ENCODE peak calls at places on chromosomes 4 and X, in six cellular contexts. U is choroid plexus epithelial cell; Q is CD8-positive, alpha-beta T cell; Y is Caco-2; L is WERI-Rb-1; G is A673. S is an unnamed sample.

GRCh38 chr4:147198411-147199051 is 252.9 kb upstream of the TTC29 start:
- DNase-seq in U (peak), Q (no peak), Y (no peak), L (no peak), G (no peak), S (peak)

GRCh38 chr4:185999207-185999606 is 69.7 kb upstream of the TLR3 start:
- DNase-seq in U (peak), Q (no peak), Y (no peak), L (no peak), G (no peak), S (no peak)

GRCh38 chrX:52995135-52995973 is 37.0 kb upstream of the FAM156A start:
- DNase-seq in U (peak), Q (peak), Y (peak), L (peak), G (peak), S (peak)

GRCh38 chr4:26992657-26993361 is 132.2 kb downstream of the STIM2 start:
- DNase-seq in U (peak), Q (no peak), Y (no peak), L (no peak), G (peak), S (peak)

GRCh38 chr4:150126201-150126879 is 48.1 kb downstream of the DCLK2 start:
- DNase-seq in U (peak), Q (no peak), Y (no peak), L (no peak), G (no peak), S (peak)

GRCh38 chrX:118724775-118725174 is 2.6 kb upstream of the IL13RA1 start:
- DNase-seq in U (peak), Q (no peak), Y (no peak), L (no peak), G (no peak), S (peak)

GRCh38 chrX:11619426-11619825 is 46.3 kb downstream of the ARHGAP6 start:
- DNase-seq in U (no peak), Q (no peak), Y (no peak), L (no peak), G (no peak), S (peak)

GRCh38 chr4:77155631-77156345 is 1.2 kb upstream of the CCNG2 start:
- DNase-seq in U (no peak), Q (no peak), Y (no peak), L (no peak), G (no peak), S (no peak)

GRCh38 chrX:74133156-74133796 is 170.7 kb upstream of the ZCCHC13 start:
- DNase-seq in U (peak), Q (no peak), Y (no peak), L (no peak), G (peak), S (peak)

GRCh38 chr4:3496021-3496420 is 32.9 kb downstream of the DOK7 start:
- DNase-seq in U (no peak), Q (no peak), Y (no peak), L (no peak), G (no peak), S (no peak)

GRCh38 chr4:25727711-25728493 is 72.3 kb downstream of the SLC34A2 start:
- DNase-seq in U (no peak), Q (no peak), Y (no peak), L (no peak), G (no peak), S (no peak)

GRCh38 chr4:6446130-6446482 is 26.3 kb downstream of the PPP2R2C start:
- DNase-seq in U (no peak), Q (no peak), Y (no peak), L (no peak), G (no peak), S (no peak)
- H3K4me3 ChIP-seq in U (no peak), Q (no peak), Y (no peak), L (no peak), G (no peak), S (no peak)

DNA sequence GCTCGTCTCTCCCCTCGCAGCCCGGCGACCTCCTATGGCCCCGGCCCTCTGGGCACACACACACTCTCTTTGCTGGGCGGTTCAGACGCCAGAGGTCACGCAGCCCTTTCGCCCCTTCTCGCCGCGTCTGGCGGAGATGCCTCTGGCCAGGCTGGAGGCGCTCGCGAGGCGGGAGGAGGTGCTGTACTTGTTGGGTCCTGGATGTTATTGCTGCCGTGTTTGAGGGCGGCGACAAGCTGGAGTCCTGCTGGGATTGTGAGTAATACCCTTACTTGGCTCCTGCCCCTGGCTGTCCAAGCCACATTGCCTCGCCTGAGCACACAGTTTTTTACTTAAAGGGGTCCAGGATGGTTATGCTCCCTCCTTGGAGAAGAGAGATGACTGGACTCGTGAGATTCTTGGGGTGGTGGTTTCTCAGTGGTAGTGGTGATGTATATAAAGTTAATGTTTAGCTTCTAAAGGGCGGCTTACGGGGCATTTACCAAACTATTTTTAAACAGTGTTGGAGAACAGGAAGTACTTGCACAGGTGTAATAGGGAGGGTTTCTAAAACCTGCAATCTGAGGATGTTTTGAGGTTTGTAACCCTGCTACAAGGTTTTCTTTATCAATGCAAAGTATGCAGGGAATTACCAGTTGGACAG is 572 bp downstream of the USP53 start:
- DNase-seq in U (peak), Q (peak), Y (peak), L (peak), G (peak), S (peak)
- H3K4me3 ChIP-seq in U (peak), Q (peak), Y (peak), L (peak), G (peak), S (peak)

GRCh38 chr4:154491341-154491679 is 289 bp downstream of the DCHS2 start:
- DNase-seq in U (peak), Q (no peak), Y (no peak), L (peak), G (peak), S (peak)

GRCh38 chr4:154490261-154490588 is 1.4 kb downstream of the DCHS2 start:
- DNase-seq in U (no peak), Q (no peak), Y (no peak), L (no peak), G (no peak), S (no peak)

GRCh38 chr4:154491731-154492249 is at the start of gene DCHS2:
- DNase-seq in U (no peak), Q (no peak), Y (peak), L (peak), G (peak), S (no peak)

GRCh38 chr4:154489558-154490260 is 1.9 kb downstream of the DCHS2 start:
- DNase-seq in U (no peak), Q (no peak), Y (no peak), L (no peak), G (no peak), S (no peak)

DNA sequence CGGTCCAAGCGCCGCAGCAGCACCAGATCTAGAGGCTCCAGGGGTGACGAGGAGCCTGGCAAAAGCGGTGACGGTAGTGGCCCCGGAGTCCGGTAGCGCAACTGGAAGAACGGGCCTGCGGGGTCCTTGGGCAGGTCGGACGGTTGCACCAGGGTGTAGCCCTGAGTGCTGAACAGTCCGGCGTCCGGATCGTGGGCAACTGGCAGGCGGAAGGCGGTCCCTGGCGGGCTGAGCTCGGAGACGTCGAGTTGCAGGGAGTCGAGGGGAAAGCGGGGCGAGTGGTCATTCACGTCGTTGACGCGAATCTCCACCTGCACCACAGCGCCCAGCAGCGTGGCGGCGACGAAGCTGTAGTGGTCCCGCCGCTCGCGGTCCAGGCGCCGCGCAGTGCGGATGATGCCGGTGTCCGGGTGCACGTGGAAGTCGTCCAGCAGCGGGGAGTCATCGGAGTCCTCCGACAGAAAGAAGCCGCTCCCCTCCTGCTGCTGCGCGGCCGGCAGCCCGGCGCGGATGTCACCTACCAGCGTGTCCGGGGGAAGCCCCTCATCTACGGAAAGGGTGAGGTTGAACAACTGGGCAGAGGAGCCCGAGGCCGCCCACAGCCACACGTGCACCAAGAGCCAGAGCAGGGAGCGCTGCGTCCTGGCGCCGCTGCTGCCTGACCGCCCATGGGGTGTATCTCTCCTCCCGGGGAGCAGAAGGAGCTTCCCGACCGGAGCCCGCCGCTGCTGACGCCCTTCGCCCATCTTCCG is 834 bp downstream of the DCHS2 start:
- DNase-seq in U (no peak), Q (no peak), Y (no peak), L (peak), G (no peak), S (no peak)
- H3K4me3 ChIP-seq in U (peak), Q (peak), Y (no peak), L (peak), G (peak), S (no peak)

GRCh38 chrX:48696301-48697181 is at the start of gene SUV39H1:
- DNase-seq in U (peak), Q (peak), Y (peak), L (peak), G (peak), S (peak)

GRCh38 chrX:48695925-48696300 is 621 bp upstream of the SUV39H1 start:
- DNase-seq in U (no peak), Q (no peak), Y (no peak), L (peak), G (no peak), S (no peak)

GRCh38 chrX:48694776-48695523 is 1.6 kb upstream of the SUV39H1 start:
- DNase-seq in U (no peak), Q (no peak), Y (no peak), L (no peak), G (no peak), S (no peak)

GRCh38 chrX:48697182-48697727 is 721 bp downstream of the SUV39H1 start:
- DNase-seq in U (no peak), Q (no peak), Y (no peak), L (no peak), G (no peak), S (no peak)

GRCh38 chrX:48695524-48695875 is 1.0 kb upstream of the SUV39H1 start:
- DNase-seq in U (peak), Q (no peak), Y (no peak), L (peak), G (no peak), S (no peak)
- H3K4me3 ChIP-seq in U (peak), Q (peak), Y (peak), L (peak), G (peak), S (no peak)

DNA sequence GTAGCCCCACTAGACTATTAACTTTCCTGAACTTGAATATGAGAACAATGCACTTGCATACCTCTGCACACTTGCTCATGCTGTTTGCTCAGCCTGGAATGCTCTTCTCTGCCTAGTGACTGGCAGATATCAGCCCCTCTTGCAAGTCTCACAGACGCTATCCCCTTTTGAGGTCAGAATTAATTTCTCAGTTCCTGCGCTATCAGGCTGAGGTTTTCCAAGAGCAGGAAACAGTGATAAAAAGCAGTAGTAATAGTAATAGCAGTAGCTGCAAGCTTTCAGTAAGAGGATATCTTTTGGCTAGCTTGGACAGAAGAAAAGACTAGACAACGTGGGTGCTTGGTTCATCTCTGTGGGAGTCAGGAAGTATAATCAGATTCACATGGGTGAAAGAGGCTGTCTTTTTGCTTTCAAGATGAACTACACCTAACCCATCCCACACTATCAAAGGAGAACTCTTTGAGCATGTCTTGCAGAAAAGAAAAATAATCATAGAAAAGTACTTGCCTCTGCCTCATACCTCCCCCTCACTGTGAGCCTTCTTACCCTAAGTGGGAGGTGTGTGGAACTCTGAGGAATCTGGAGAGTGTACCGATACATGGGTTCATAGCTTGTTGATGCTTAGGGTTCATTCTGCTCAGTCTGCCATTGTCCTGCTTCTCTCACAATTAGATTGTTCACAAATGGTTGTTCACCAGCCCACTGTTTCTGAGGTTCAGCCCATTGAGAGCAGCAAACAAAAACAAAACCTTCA is 11.3 kb upstream of the DRP2 start:
- DNase-seq in U (peak), Q (no peak), Y (no peak), L (no peak), G (peak), S (peak)
- H3K4me3 ChIP-seq in U (no peak), Q (no peak), Y (no peak), L (no peak), G (no peak), S (no peak)

GRCh38 chr4:86848136-86848535 is 1.0 kb downstream of the SLC10A6 start:
- DNase-seq in U (no peak), Q (no peak), Y (no peak), L (no peak), G (no peak), S (no peak)
- H3K4me3 ChIP-seq in U (no peak), Q (no peak), Y (no peak), L (no peak), G (no peak), S (no peak)

GRCh38 chr4:41217020-41217333 is 2.6 kb upstream of the APBB2 start:
- DNase-seq in U (no peak), Q (no peak), Y (no peak), L (no peak), G (no peak), S (no peak)
- H3K4me3 ChIP-seq in U (peak), Q (no peak), Y (peak), L (peak), G (peak), S (peak)

GRCh38 chrX:145502670-145503069 is 255.4 kb downstream of the SPANXN1 start:
- DNase-seq in U (no peak), Q (no peak), Y (no peak), L (no peak), G (no peak), S (no peak)
- H3K4me3 ChIP-seq in U (no peak), Q (no peak), Y (no peak), L (no peak), G (no peak), S (no peak)